ENCODE peak calls at places on chromosomes 16 and 17, in seven cellular contexts. R is lung, Y is PC-3, F is esophagus squamous epithelium, X is RPMI8226, T is GM13977, M is choroid plexus epithelial cell. W is an unnamed sample.

GRCh38 chr17:78197147-78197830 is 10.1 kb downstream of the AFMID start:
- DNase-seq in R (no peak), Y (no peak), F (no peak), X (no peak), T (no peak), M (peak; percentile 39), W (peak; percentile 69)

GRCh38 chr17:5419356-5419958 is at the start of gene NUP88:
- DNase-seq in R (peak; percentile 92), Y (peak; percentile 95), F (peak; percentile 73), X (peak; percentile 90), T (peak; percentile 93), M (peak; percentile 99), W (peak; percentile 94)

GRCh38 chr17:65193305-65194293 is 56.4 kb downstream of the RGS9 start:
- DNase-seq in R (no peak), Y (no peak), F (no peak), X (no peak), T (no peak), M (no peak), W (no peak)

GRCh38 chr17:39064814-39065213 is 86.6 kb downstream of the PLXDC1 start:
- DNase-seq in R (no peak), Y (no peak), F (no peak), X (no peak), T (no peak), M (no peak), W (no peak)

GRCh38 chr17:35804658-35805192 is 4.6 kb upstream of the TAF15 start:
- DNase-seq in R (peak; percentile 54), Y (peak; percentile 85), F (no peak), X (peak; percentile 85), T (peak; percentile 89), M (peak; percentile 98), W (peak; percentile 82)

GRCh38 chr16:27366687-27367462 is 35.1 kb upstream of the IL21R start:
- DNase-seq in R (no peak), Y (no peak), F (no peak), X (no peak), T (peak; percentile 48), M (no peak), W (no peak)

GRCh38 chr16:63613701-63614100 is 1508.2 kb downstream of the CDH11 start:
- DNase-seq in R (no peak), Y (peak; percentile 44), F (no peak), X (no peak), T (peak; percentile 16), M (peak; percentile 4), W (no peak)

GRCh38 chr17:8382052-8382879 is 727 bp downstream of the RPL26 start:
- DNase-seq in R (no peak), Y (peak; percentile 4), F (no peak), X (no peak), T (no peak), M (peak; percentile 25), W (no peak)

GRCh38 chr16:27485126-27485525 is 64.6 kb downstream of the GTF3C1 start:
- DNase-seq in R (no peak), Y (no peak), F (no peak), X (no peak), T (no peak), M (no peak), W (no peak)

GRCh38 chr16:87945351-87946042 is 5.7 kb upstream of the BANP start:
- DNase-seq in R (peak; percentile 80), Y (peak; percentile 93), F (no peak), X (no peak), T (no peak), M (peak; percentile 86), W (peak; percentile 85)

GRCh38 chr17:37503148-37503547 is 13.5 kb downstream of the DUSP14 start:
- DNase-seq in R (no peak), Y (no peak), F (no peak), X (no peak), T (no peak), M (peak; percentile 52), W (no peak)

GRCh38 chr17:17151962-17152361 is 54.2 kb downstream of the PLD6 start:
- DNase-seq in R (peak; percentile 68), Y (peak; percentile 99), F (no peak), X (no peak), T (no peak), M (peak; percentile 90), W (peak; percentile 77)

GRCh38 chr17:4583796-4584124 is 569 bp upstream of the SMTNL2 start:
- DNase-seq in R (no peak), Y (no peak), F (no peak), X (peak; percentile 53), T (no peak), M (no peak), W (no peak)

GRCh38 chr17:60087882-60088669 is 9.4 kb upstream of the HEATR6 start:
- DNase-seq in R (no peak), Y (peak; percentile 24), F (no peak), X (no peak), T (no peak), M (peak; percentile 97), W (peak; percentile 71)

GRCh38 chr16:19613834-19614233 is 58.3 kb downstream of the VPS35L start:
- DNase-seq in R (no peak), Y (no peak), F (no peak), X (no peak), T (no peak), M (no peak), W (no peak)

W was measured in body of pancreas.